ENCODE peak calls at places on chromosomes 16 and 17, in four cellular contexts. Z, E, P and M are unnamed samples.

GRCh38 chr17:32819035-32819434 is 57.9 kb downstream of the MYO1D start:
- DNase-seq in Z (no peak), E (peak), P (no peak), M (no peak)

GRCh38 chr17:82956726-82957468 is 117.1 kb upstream of the ZNF750 start:
- DNase-seq in Z (no peak), E (no peak), P (no peak), M (no peak)

GRCh38 chr17:35079547-35079946 is 16.0 kb upstream of the RFFL start:
- DNase-seq in Z (peak), E (no peak), P (peak), M (peak)

GRCh38 chr17:6940186-6940649 is 55.6 kb upstream of the ALOX12 start:
- DNase-seq in Z (no peak), E (no peak), P (no peak), M (no peak)

GRCh38 chr17:42050360-42051012 is at the start of gene C17orf113:
- DNase-seq in Z (no peak), E (peak), P (peak), M (peak)

GRCh38 chr16:74499114-74499513 is 77.8 kb upstream of the CLEC18B start:
- DNase-seq in Z (no peak), E (no peak), P (no peak), M (no peak)

GRCh38 chr17:46964315-46965265 is 14.5 kb downstream of the RPRML start:
- DNase-seq in Z (peak), E (peak), P (no peak), M (no peak)

GRCh38 chr16:48609453-48610023 is 442 bp downstream of the N4BP1 start:
- DNase-seq in Z (peak), E (peak), P (peak), M (peak)

GRCh38 chr16:87895641-87896141 is 26.4 kb upstream of the SLC7A5 start:
- DNase-seq in Z (peak), E (peak), P (peak), M (peak)

GRCh38 chr17:72455562-72455961 is 334.7 kb downstream of the SOX9 start:
- DNase-seq in Z (no peak), E (no peak), P (no peak), M (no peak)

GRCh38 chr17:32803544-32803943 is 73.4 kb downstream of the MYO1D start:
- DNase-seq in Z (no peak), E (peak), P (no peak), M (peak)

GRCh38 chr16:87203060-87203656 is 114.0 kb downstream of the C16orf95 start:
- DNase-seq in Z (peak), E (peak), P (peak), M (peak)

GRCh38 chr17:60676758-60677307 is 818 bp upstream of the BCAS3 start:
- DNase-seq in Z (no peak), E (no peak), P (no peak), M (no peak)

GRCh38 chr17:78828470-78829185 is 12.0 kb downstream of the USP36 start:
- DNase-seq in Z (peak), E (peak), P (peak), M (peak)

GRCh38 chr17:82963104-82963950 is 116.1 kb upstream of the METRNL start:
- DNase-seq in Z (peak), E (peak), P (peak), M (peak)

GRCh38 chr16:7218936-7219335 is 113.7 kb upstream of the RBFOX1 start:
- DNase-seq in Z (no peak), E (no peak), P (no peak), M (no peak)

GRCh38 chr17:58591455-58591854 is 77.0 kb upstream of the MTMR4 start:
- DNase-seq in Z (no peak), E (no peak), P (no peak), M (no peak)

GRCh38 chr17:66830451-66830850 is 4.5 kb upstream of the CACNG5 start:
- DNase-seq in Z (no peak), E (no peak), P (no peak), M (no peak)

GRCh38 chr16:27317320-27317719 is 3.5 kb downstream of the IL4R start:
- DNase-seq in Z (no peak), E (no peak), P (peak), M (no peak)

GRCh38 chr17:78144146-78144719 is 2.0 kb upstream of the C17orf99 start:
- DNase-seq in Z (peak), E (peak), P (peak), M (peak)

GRCh38 chr16:81239722-81240121 is 1.2 kb downstream of the BCO1 start:
- DNase-seq in Z (no peak), E (no peak), P (no peak), M (no peak)

GRCh38 chr17:81097943-81098308 is 63.0 kb downstream of the BAIAP2 start:
- DNase-seq in Z (peak), E (no peak), P (peak), M (peak)

GRCh38 chr17:37791985-37792384 is 47.1 kb upstream of the HNF1B start:
- DNase-seq in Z (no peak), E (no peak), P (no peak), M (no peak)

GRCh38 chr16:87409781-87410180 is 17.6 kb downstream of the MAP1LC3B start:
- DNase-seq in Z (no peak), E (no peak), P (no peak), M (no peak)

GRCh38 chr17:48587276-48588073 is 2.6 kb downstream of the HOXB3 start:
- DNase-seq in Z (peak), E (no peak), P (no peak), M (no peak)

GRCh38 chr17:5078106-5079028 is at the start of gene ZFP3:
- DNase-seq in Z (peak), E (peak), P (peak), M (peak)

GRCh38 chr16:67628216-67628615 is 16.7 kb upstream of the CARMIL2 start:
- DNase-seq in Z (no peak), E (no peak), P (no peak), M (no peak)

GRCh38 chr17:4610162-4610561 is 25.8 kb downstream of the SMTNL2 start:
- DNase-seq in Z (no peak), E (no peak), P (no peak), M (no peak)

GRCh38 chr17:78665952-78666920 is 89.0 kb upstream of the DNAH17 start:
- DNase-seq in Z (no peak), E (peak), P (no peak), M (no peak)

GRCh38 chr17:81934850-81935708 is 2.0 kb downstream of the PYCR1 start:
- DNase-seq in Z (no peak), E (no peak), P (no peak), M (no peak)

GRCh38 chr16:88196471-88197400 is 186.0 kb upstream of the ZNF469 start:
- DNase-seq in Z (no peak), E (no peak), P (no peak), M (no peak)

GRCh38 chr16:74724820-74725549 is 24.3 kb upstream of the MLKL start:
- DNase-seq in Z (peak), E (peak), P (peak), M (peak)

GRCh38 chr17:41777157-41777578 is 9.3 kb downstream of the JUP start:
- DNase-seq in Z (no peak), E (no peak), P (no peak), M (no peak)

GRCh38 chr17:74043976-74044375 is 159.5 kb upstream of the RPL38 start:
- DNase-seq in Z (no peak), E (no peak), P (no peak), M (no peak)

GRCh38 chr17:79533116-79533515 is 77.7 kb downstream of the RBFOX3 start:
- DNase-seq in Z (no peak), E (no peak), P (no peak), M (no peak)

GRCh38 chr17:17928422-17929386 is 43.5 kb downstream of the TOM1L2 start:
- DNase-seq in Z (no peak), E (peak), P (no peak), M (no peak)

GRCh38 chr16:47310792-47311211 is 150.1 kb downstream of the ITFG1 start:
- DNase-seq in Z (no peak), E (no peak), P (no peak), M (no peak)

GRCh38 chr16:48433849-48434530 is 48.8 kb upstream of the SIAH1 start:
- DNase-seq in Z (no peak), E (no peak), P (no peak), M (no peak)

GRCh38 chr16:80198265-80198994 is 342.4 kb upstream of the DYNLRB2 start:
- DNase-seq in Z (peak), E (peak), P (no peak), M (no peak)

GRCh38 chr16:76639685-76640289 is 362.6 kb downstream of the CNTNAP4 start:
- DNase-seq in Z (peak), E (peak), P (peak), M (no peak)
- TF ChIP-seq CTCF in Z (no peak), E (peak), P (peak), M (no peak)

GRCh38 chr17:30236297-30236624 is 764 bp upstream of the SLC6A4 start:
- DNase-seq in Z (no peak), E (no peak), P (no peak), M (no peak)
- H3K4me3 ChIP-seq in Z (no peak), E (no peak), P (peak), M (peak)

GRCh38 chr17:3553419-3554401 is 3.9 kb downstream of the TRPV3 start:
- DNase-seq in Z (no peak), E (no peak), P (no peak), M (no peak)

GRCh38 chr17:3554440-3554839 is 3.2 kb downstream of the TRPV3 start:
- DNase-seq in Z (no peak), E (no peak), P (no peak), M (no peak)

GRCh38 chr17:3549610-3550162 is 7.9 kb downstream of the TRPV3 start:
- DNase-seq in Z (no peak), E (no peak), P (no peak), M (no peak)

GRCh38 chr17:3552916-3553315 is 4.7 kb downstream of the TRPV3 start:
- DNase-seq in Z (no peak), E (no peak), P (no peak), M (no peak)

GRCh38 chr17:3551189-3551588 is 6.4 kb downstream of the TRPV3 start:
- DNase-seq in Z (no peak), E (no peak), P (no peak), M (no peak)
- TF ChIP-seq CTCF in Z (no peak), E (no peak), P (no peak), M (no peak)

GRCh38 chr16:78252757-78253156 is 153.3 kb downstream of the WWOX start:
- DNase-seq in Z (no peak), E (no peak), P (no peak), M (no peak)

GRCh38 chr16:78257376-78257728 is 157.9 kb downstream of the WWOX start:
- DNase-seq in Z (no peak), E (no peak), P (no peak), M (no peak)

GRCh38 chr16:78259883-78260282 is 160.4 kb downstream of the WWOX start:
- DNase-seq in Z (no peak), E (no peak), P (no peak), M (no peak)

GRCh38 chr16:78256686-78257375 is 157.4 kb downstream of the WWOX start:
- DNase-seq in Z (no peak), E (no peak), P (no peak), M (no peak)

DNA sequence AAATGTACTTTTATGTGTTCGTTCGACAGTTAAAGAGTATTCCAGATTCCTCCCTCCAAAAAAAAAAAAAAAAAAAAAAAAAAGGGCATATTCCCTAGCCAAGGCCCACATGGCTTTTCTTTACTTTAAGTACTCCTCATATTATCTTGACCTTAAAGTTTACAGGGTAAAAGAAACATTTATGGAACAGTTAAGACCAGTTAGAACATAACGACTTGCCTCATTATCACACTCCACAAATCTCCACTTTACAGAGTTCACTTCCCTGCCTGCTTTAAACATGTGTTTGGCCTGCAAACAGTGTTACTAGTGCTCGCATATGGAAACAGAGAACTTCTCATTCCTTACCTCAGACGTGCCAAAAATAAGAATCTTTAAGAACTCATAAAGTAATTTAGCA is 159.2 kb downstream of the WWOX start:
- DNase-seq in Z (no peak), E (no peak), P (no peak), M (no peak)
- H3K4me3 ChIP-seq in Z (no peak), E (no peak), P (no peak), M (no peak)

GRCh38 chr16:84177740-84178070 is 9.2 kb downstream of the TAF1C start:
- DNase-seq in Z (peak), E (peak), P (peak), M (peak)

GRCh38 chr16:84174396-84174795 is 12.5 kb downstream of the TAF1C start:
- DNase-seq in Z (no peak), E (no peak), P (no peak), M (no peak)

GRCh38 chr16:84176192-84177053 is 10.4 kb downstream of the TAF1C start:
- DNase-seq in Z (no peak), E (no peak), P (no peak), M (peak)

GRCh38 chr16:84178146-84178765 is 8.6 kb downstream of the TAF1C start:
- DNase-seq in Z (no peak), E (no peak), P (no peak), M (no peak)

DNA sequence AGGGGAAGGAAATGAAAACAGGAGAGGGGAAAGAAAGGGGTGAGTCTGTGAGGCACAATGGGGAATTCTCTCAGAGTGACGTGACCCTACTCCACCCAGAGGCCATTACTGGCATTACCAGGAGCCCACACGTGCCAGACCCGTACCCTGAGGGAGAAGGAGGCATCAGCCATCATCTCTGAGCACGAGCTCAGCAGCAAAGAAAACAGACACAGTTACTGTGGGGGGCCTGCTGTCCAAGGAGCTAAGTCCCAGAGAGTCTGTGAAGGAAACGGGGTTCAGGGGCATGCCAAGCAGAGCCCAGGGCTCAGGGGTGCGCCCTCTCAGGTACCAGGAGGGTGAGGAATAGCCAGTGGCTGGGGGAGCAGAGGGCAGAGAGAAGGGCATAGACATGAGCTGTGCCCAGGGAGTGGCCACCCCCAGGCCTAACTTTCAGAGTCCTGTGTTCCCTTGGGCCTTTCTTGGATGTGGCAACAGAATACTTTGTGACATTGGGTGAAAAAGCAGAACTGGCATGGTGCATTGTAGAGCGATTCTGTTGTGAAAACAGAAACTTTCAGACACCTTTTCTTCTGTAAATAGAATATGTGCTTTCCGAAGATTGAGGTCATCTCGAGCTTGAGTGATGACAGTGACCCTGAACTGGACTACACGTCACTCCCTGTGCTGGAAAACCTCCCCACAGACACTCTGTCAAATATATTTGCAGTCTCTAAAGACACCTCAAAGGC is 11.3 kb downstream of the TAF1C start:
- DNase-seq in Z (peak), E (no peak), P (peak), M (peak)
- TF ChIP-seq CTCF in Z (peak), E (no peak), P (peak), M (peak)

DNA sequence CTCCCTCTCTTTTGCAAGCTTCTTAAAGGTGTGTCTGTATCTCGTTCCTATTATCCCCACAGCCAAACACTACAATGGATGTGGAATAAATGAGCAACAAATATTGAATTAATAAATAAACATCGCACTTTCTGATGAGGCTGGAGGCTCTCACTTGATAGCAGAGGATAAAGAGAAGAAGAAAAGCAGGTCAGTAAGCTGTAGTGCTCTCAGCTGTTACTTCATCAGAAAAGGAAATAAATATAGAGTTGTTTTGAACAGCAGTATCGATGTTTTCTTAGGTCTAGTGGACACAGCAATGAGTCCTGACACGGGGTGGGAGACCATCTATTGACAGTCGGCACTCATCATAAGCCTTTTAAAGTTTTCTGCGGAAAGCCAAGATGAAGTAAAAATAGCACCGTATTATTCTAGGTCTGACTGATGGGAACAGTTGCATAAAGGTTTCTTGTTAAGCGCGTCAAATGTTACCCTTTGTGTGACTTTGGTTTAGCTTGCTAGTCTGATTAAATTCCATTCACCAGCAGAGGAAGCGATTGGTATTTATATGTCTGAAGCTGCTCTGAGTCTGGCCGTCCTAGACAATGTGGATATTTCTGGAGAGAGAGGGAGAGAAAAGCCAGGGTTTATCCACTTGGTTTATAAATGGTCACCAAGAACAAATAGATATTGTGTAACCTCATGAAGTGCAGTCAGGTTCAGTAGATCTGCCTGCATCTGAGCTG is 646.1 kb downstream of the CDH11 start:
- DNase-seq in Z (peak), E (peak), P (no peak), M (no peak)
- H3K4me3 ChIP-seq in Z (no peak), E (no peak), P (no peak), M (no peak)

GRCh38 chr16:50491516-50491915 is 56.7 kb upstream of the NKD1 start:
- DNase-seq in Z (no peak), E (no peak), P (no peak), M (no peak)
- TF ChIP-seq CTCF in Z (no peak), E (no peak), P (no peak), M (no peak)

GRCh38 chr16:57609541-57610401 is 18.7 kb upstream of the ADGRG1 start:
- DNase-seq in Z (peak), E (peak), P (no peak), M (no peak)
- H3K4me3 ChIP-seq in Z (no peak), E (no peak), P (no peak), M (no peak)

GRCh38 chr16:24535827-24536226 is 3.5 kb upstream of the RBBP6 start:
- DNase-seq in Z (no peak), E (no peak), P (no peak), M (no peak)
- TF ChIP-seq CTCF in Z (no peak), E (peak), P (peak), M (no peak)

GRCh38 chr17:63447688-63448005 is 1.5 kb upstream of the CYB561 start:
- DNase-seq in Z (no peak), E (peak), P (no peak), M (no peak)
- H3K4me3 ChIP-seq in Z (no peak), E (no peak), P (no peak), M (no peak)